ENCODE peak calls at places on chromosomes 5 and 9, in seven cellular contexts. K is left ventricle myocardium inferior; Q is Jurkat, Clone E6-1; J is B cell; A is midbrain; R is AG08396; V is H7. B is an unnamed sample.

GRCh38 chr5:180494510-180495181 is 467 bp downstream of the CNOT6 start:
- DNase-seq in K (peak; percentile 44), Q (no peak), J (peak; percentile 85), A (peak; percentile 17), R (peak; percentile 69), V (peak; percentile 96), B (peak; percentile 29)

GRCh38 chr9:6842584-6842947 is 84.8 kb downstream of the KDM4C start:
- DNase-seq in K (no peak), Q (no peak), J (no peak), A (no peak), R (peak; percentile 27), V (no peak), B (no peak)

GRCh38 chr5:33827885-33828284 is 63.9 kb downstream of the ADAMTS12 start:
- DNase-seq in K (no peak), Q (no peak), J (no peak), A (no peak), R (no peak), V (no peak), B (no peak)

GRCh38 chr9:104577263-104577662 is 8.3 kb downstream of the OR13C8 start:
- DNase-seq in K (no peak), Q (no peak), J (no peak), A (no peak), R (no peak), V (no peak), B (no peak)

GRCh38 chr5:55636711-55637110 is 75.4 kb downstream of the SLC38A9 start:
- DNase-seq in K (peak; percentile 20), Q (no peak), J (no peak), A (no peak), R (peak; percentile 37), V (peak; percentile 14), B (no peak)

GRCh38 chr9:132826576-132827365 is 51.3 kb downstream of the AK8 start:
- DNase-seq in K (no peak), Q (no peak), J (no peak), A (no peak), R (no peak), V (no peak), B (no peak)

GRCh38 chr5:84696651-84697050 is 312.0 kb upstream of the EDIL3 start:
- DNase-seq in K (no peak), Q (no peak), J (no peak), A (no peak), R (no peak), V (no peak), B (no peak)

GRCh38 chr9:134324359-134325095 is 1.7 kb upstream of the RXRA start:
- DNase-seq in K (peak; percentile 21), Q (no peak), J (no peak), A (no peak), R (peak; percentile 58), V (no peak), B (no peak)

GRCh38 chr5:95925345-95925744 is 36.3 kb downstream of the ELL2 start:
- DNase-seq in K (no peak), Q (no peak), J (no peak), A (no peak), R (no peak), V (no peak), B (no peak)

GRCh38 chr5:53027913-53028312 is 38.8 kb downstream of the ITGA2 start:
- DNase-seq in K (peak; percentile 36), Q (no peak), J (no peak), A (no peak), R (no peak), V (no peak), B (no peak)

GRCh38 chr5:125043781-125044391 is 297.4 kb upstream of the ZNF608 start:
- DNase-seq in K (peak; percentile 78), Q (no peak), J (no peak), A (no peak), R (peak; percentile 29), V (no peak), B (peak; percentile 71)

GRCh38 chr5:73454379-73455036 is 5.9 kb upstream of the FOXD1 start:
- DNase-seq in K (no peak), Q (peak; percentile 40), J (no peak), A (peak; percentile 1), R (peak; percentile 41), V (peak; percentile 74), B (peak; percentile 40)

GRCh38 chr9:82682431-82682830 is 380.5 kb downstream of the RASEF start:
- DNase-seq in K (no peak), Q (no peak), J (no peak), A (no peak), R (no peak), V (no peak), B (no peak)

GRCh38 chr9:128136816-128137793 is 9.6 kb upstream of the PTGES2 start:
- DNase-seq in K (no peak), Q (no peak), J (no peak), A (no peak), R (peak; percentile 56), V (peak; percentile 13), B (no peak)

GRCh38 chr5:55634866-55635265 is 77.3 kb downstream of the SLC38A9 start:
- DNase-seq in K (no peak), Q (no peak), J (no peak), A (no peak), R (no peak), V (no peak), B (no peak)

GRCh38 chr5:100691085-100691484 is 155.9 kb downstream of the FAM174A start:
- DNase-seq in K (no peak), Q (no peak), J (no peak), A (no peak), R (no peak), V (no peak), B (no peak)

GRCh38 chr5:73942783-73943182 is 316.8 kb downstream of the ARHGEF28 start:
- DNase-seq in K (no peak), Q (no peak), J (no peak), A (no peak), R (no peak), V (no peak), B (no peak)

GRCh38 chr5:10892135-10892910 is 131.3 kb upstream of the DAP start:
- DNase-seq in K (no peak), Q (no peak), J (no peak), A (no peak), R (no peak), V (no peak), B (no peak)

GRCh38 chr9:116979461-116979860 is 292.4 kb downstream of the TRIM32 start:
- DNase-seq in K (no peak), Q (no peak), J (no peak), A (no peak), R (no peak), V (peak; percentile 15), B (no peak)

GRCh38 chr9:129011170-129011569 is 17.0 kb downstream of the SH3GLB2 start:
- DNase-seq in K (no peak), Q (no peak), J (no peak), A (no peak), R (no peak), V (peak; percentile 46), B (no peak)

GRCh38 chr9:108186996-108187395 is 668.8 kb downstream of the ACTL7B start:
- DNase-seq in K (peak; percentile 71), Q (no peak), J (no peak), A (peak; percentile 23), R (peak; percentile 72), V (no peak), B (no peak)

GRCh38 chr5:143893638-143894037 is 81.7 kb downstream of the HMHB1 start:
- DNase-seq in K (no peak), Q (no peak), J (no peak), A (no peak), R (no peak), V (no peak), B (no peak)

GRCh38 chr5:75734913-75735789 is 17.9 kb upstream of the POC5 start:
- DNase-seq in K (peak; percentile 20), Q (peak; percentile 23), J (peak; percentile 17), A (peak; percentile 82), R (no peak), V (peak; percentile 52), B (no peak)

GRCh38 chr5:54062958-54063357 is 247.4 kb downstream of the ARL15 start:
- DNase-seq in K (no peak), Q (no peak), J (no peak), A (no peak), R (peak; percentile 8), V (no peak), B (no peak)

GRCh38 chr5:81853005-81853357 is 102.1 kb upstream of the SSBP2 start:
- DNase-seq in K (no peak), Q (no peak), J (no peak), A (no peak), R (no peak), V (no peak), B (no peak)

GRCh38 chr9:84705128-84705527 is 35.6 kb downstream of the NTRK2 start:
- DNase-seq in K (no peak), Q (no peak), J (no peak), A (no peak), R (no peak), V (no peak), B (no peak)

GRCh38 chr9:6782378-6782777 is 24.6 kb downstream of the KDM4C start:
- DNase-seq in K (no peak), Q (no peak), J (no peak), A (no peak), R (no peak), V (no peak), B (no peak)

GRCh38 chr5:149932445-149933350 is 11.9 kb downstream of the PDE6A start:
- DNase-seq in K (no peak), Q (no peak), J (no peak), A (no peak), R (no peak), V (peak; percentile 80), B (no peak)